ENCODE peak calls at places on chromosome 2, in six cellular contexts. J is HepG2, R is upper lobe of left lung, Y is GM12878, G is K562, C is HCT116. Q is an unnamed sample.

GRCh38 chr2:23287250-23287704 is 97.7 kb upstream of the KLHL29 start:
- ATAC-seq in J (no peak), R (peak; percentile 72), Y (no peak), G (no peak), C (no peak), Q (peak; percentile 78)

GRCh38 chr2:38108907-38109731 is 33.2 kb upstream of the CYP1B1 start:
- ATAC-seq in J (peak; percentile 55), R (no peak), Y (no peak), G (no peak), C (no peak), Q (no peak)

GRCh38 chr2:198374375-198375072 is 570.1 kb downstream of the PLCL1 start:
- ATAC-seq in J (peak; percentile 69), R (no peak), Y (no peak), G (peak; percentile 68), C (peak; percentile 81), Q (no peak)

GRCh38 chr2:226376516-226377180 is 423.0 kb downstream of the IRS1 start:
- ATAC-seq in J (no peak), R (no peak), Y (no peak), G (no peak), C (no peak), Q (no peak)

GRCh38 chr2:27316655-27317412 is 6.1 kb downstream of the MPV17 start:
- ATAC-seq in J (no peak), R (no peak), Y (no peak), G (no peak), C (no peak), Q (no peak)

GRCh38 chr2:23505984-23506380 is 121.0 kb downstream of the KLHL29 start:
- ATAC-seq in J (no peak), R (no peak), Y (no peak), G (no peak), C (no peak), Q (no peak)

GRCh38 chr2:224723606-224724217 is 7.5 kb upstream of the CCDC195 start:
- ATAC-seq in J (no peak), R (no peak), Y (peak; percentile 73), G (no peak), C (no peak), Q (no peak)

GRCh38 chr2:39275016-39275415 is 31.2 kb upstream of the CDKL4 start:
- ATAC-seq in J (peak; percentile 59), R (no peak), Y (no peak), G (no peak), C (peak; percentile 74), Q (no peak)

GRCh38 chr2:10863837-10864236 is 47.9 kb upstream of the KCNF1 start:
- ATAC-seq in J (no peak), R (peak; percentile 52), Y (peak; percentile 87), G (no peak), C (no peak), Q (no peak)

GRCh38 chr2:105814291-105814940 is 69.7 kb downstream of the NCK2 start:
- ATAC-seq in J (no peak), R (no peak), Y (no peak), G (no peak), C (no peak), Q (no peak)

GRCh38 chr2:197867630-197868029 is 63.2 kb downstream of the PLCL1 start:
- ATAC-seq in J (no peak), R (no peak), Y (no peak), G (peak; percentile 58), C (no peak), Q (no peak)

GRCh38 chr2:124524155-124524910 is 499.2 kb downstream of the CNTNAP5 start:
- ATAC-seq in J (no peak), R (no peak), Y (no peak), G (no peak), C (no peak), Q (no peak)

GRCh38 chr2:101518470-101519172 is 43.7 kb upstream of the RFX8 start:
- ATAC-seq in J (peak; percentile 87), R (no peak), Y (peak; percentile 38), G (peak; percentile 80), C (peak; percentile 84), Q (peak; percentile 29)

GRCh38 chr2:153823880-153824279 is 47.8 kb upstream of the GALNT13 start:
- ATAC-seq in J (no peak), R (no peak), Y (no peak), G (no peak), C (peak; percentile 58), Q (no peak)

GRCh38 chr2:26847663-26848335 is at the start of gene DPYSL5:
- ATAC-seq in J (peak; percentile 17), R (no peak), Y (no peak), G (peak; percentile 60), C (peak; percentile 84), Q (no peak)

GRCh38 chr2:100235098-100235497 is 87.2 kb downstream of the LONRF2 start:
- ATAC-seq in J (peak; percentile 47), R (no peak), Y (peak; percentile 91), G (no peak), C (no peak), Q (no peak)

GRCh38 chr2:207819839-207820784 is 50.4 kb upstream of the FZD5 start:
- ATAC-seq in J (peak; percentile 89), R (peak; percentile 57), Y (no peak), G (peak; percentile 75), C (peak; percentile 60), Q (no peak)

GRCh38 chr2:109171444-109172334 is 42.7 kb downstream of the SH3RF3 start:
- ATAC-seq in J (no peak), R (peak; percentile 79), Y (no peak), G (peak; percentile 38), C (no peak), Q (peak; percentile 86)
- TF ChIP-seq POLR2A in J (no peak), R (no peak), Y (no peak), G (no peak), C (no peak), Q (peak; percentile 27)

GRCh38 chr2:94873362-94874276 is 2.4 kb downstream of the TEKT4 start:
- ATAC-seq in J (peak; percentile 31), R (no peak), Y (peak; percentile 35), G (peak; percentile 31), C (peak; percentile 25), Q (no peak)

GRCh38 chr2:94871226-94872087 is at the start of gene TEKT4:
- ATAC-seq in J (no peak), R (peak; percentile 51), Y (no peak), G (no peak), C (no peak), Q (no peak)

GRCh38 chr2:94870392-94871225 is 621 bp upstream of the TEKT4 start:
- ATAC-seq in J (peak; percentile 32), R (no peak), Y (peak; percentile 33), G (peak; percentile 58), C (peak; percentile 67), Q (no peak)

GRCh38 chr2:94872676-94873361 is 1.6 kb downstream of the TEKT4 start:
- ATAC-seq in J (no peak), R (no peak), Y (peak; percentile 13), G (no peak), C (no peak), Q (no peak)

DNA sequence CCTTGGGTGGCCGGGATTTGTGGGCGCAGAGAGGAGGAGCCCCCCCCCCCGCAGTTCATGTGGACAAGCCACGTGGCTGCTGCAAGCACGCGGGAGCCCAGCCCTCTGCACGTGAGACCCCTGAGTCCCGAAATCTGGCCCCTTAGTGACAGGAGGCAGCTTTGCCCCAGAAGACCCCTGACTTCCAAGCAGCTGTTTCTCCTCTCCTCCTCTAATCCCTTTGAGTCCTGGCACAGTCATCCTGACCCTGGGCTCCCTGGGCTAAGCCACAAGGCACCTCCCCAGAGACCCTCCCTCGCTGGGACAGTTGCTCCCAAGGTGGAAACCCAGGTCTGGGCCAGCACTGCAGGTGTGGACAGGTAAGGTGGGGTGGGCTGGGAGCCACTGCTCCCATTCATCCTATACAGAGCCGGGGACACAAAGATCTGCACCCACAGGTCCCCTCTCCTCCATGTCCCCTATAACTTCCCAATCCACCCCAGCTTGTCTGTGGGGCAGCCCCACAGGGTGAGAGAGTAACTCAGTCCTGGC is 923 bp downstream of the TEKT4 start:
- ATAC-seq in J (no peak), R (no peak), Y (no peak), G (no peak), C (no peak), Q (no peak)
- H3K9me3 ChIP-seq in J (no peaks in the 10 kb centered on the region), R (no peaks in the 10 kb centered on the region), Y (no peaks in the 10 kb centered on the region), G (no peaks in the 10 kb centered on the region), C (no peaks in the 10 kb centered on the region), Q (no peaks in the 10 kb centered on the region)

DNA sequence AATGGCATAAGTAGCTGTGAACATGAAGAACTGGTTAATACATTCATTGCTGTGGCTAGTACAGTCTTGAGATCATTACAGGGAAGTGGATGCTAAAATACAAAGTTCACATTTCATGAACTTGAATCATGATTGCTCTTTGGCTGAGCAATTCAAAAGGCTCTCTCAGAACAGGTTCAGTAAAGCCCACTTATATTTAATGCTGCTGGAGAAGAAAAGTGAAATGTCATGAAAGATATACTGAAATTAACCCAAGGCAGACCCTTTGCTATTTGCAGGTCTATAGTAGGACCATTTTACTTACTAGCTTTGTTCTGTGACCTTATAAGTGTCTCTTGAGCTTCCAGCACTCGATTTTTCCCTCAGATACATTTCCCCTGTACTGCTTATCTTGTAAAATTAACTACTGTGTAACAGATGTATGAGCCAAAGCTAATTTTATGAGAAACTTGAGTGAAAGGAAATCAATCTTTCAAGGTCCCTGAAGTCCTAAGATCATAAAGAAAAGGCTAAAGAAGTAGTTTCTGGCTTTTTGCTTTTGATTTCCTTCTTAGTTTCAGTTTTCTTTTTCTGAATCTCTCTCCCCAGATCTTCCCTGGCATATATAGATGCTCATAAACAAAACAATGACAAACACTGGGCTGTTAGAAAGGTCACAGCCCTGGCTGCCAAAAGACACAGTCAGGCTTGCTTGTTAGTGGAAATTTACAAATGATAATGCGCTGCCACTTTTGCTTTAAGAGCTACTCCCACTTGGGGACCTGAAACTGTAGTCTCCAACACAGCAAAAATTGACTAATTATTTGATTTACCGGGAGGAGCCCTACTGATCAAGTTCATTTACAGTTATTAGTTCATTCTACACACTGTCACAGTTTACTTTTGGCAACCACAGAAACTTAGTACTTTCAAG is 132.7 kb upstream of the XPO1 start:
- ATAC-seq in J (peak; percentile 73), R (no peak), Y (peak; percentile 89), G (peak; percentile 62), C (peak; percentile 27), Q (peak; percentile 84)
- TF ChIP-seq POLR2AphosphoS5 in J (no peak), R (peak; percentile 19), Y (no peak), G (no peak), C (no peak), Q (peak; percentile 66)

GRCh38 chr2:218367415-218368149 is 10.9 kb downstream of the CATIP start:
- ATAC-seq in J (no peak), R (peak; percentile 92), Y (peak; percentile 99), G (peak; percentile 99), C (peak; percentile 99), Q (peak; percentile 91)
- TF ChIP-seq POLR2A in J (no peak), R (no peak), Y (peak; percentile 92), G (peak; percentile 94), C (peak; percentile 78), Q (peak; percentile 90)

DNA sequence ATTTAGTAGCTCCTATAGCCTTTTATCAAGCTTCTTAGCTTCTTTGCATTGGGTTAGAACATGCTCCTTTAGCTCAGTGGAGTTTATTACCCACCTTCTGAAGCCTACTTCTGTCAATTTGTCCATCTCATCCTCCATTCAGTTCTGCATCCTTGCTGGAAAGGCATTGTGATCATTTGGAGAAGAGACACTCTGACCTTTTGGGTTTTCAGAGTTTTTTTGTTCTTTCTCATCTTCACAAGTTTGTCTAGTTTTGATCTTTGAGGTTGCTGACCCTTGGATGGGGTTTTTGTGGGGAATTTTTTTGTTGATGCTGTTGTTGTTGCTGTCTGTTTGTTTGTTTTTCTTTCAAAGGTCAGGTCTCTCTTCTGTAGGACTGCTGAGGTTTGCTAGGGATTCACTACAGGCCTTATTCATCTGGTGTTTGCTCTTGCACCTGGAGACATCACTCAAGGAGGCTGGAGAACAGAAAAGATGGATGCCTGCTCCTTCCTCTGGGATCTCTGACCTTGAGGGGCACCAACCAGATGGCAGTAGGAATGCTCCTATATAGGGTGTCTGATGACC is 13.9 kb upstream of the TANK start:
- ATAC-seq in J (no peak), R (no peak), Y (peak; percentile 21), G (no peak), C (no peak), Q (no peak)
- H3K9me3 ChIP-seq in J (peaks cover 26% of the 10 kb centered on the region), R (peaks cover 7% of the 10 kb centered on the region), Y (peaks cover 23% of the 10 kb centered on the region), G (peaks cover 3% of the 10 kb centered on the region), C (peaks cover 4% of the 10 kb centered on the region), Q (peaks cover 26% of the 10 kb centered on the region)

Q was measured in gastroesophageal sphincter.